ENCODE peak calls at places on chromosomes 11 and 22, in five cellular contexts. B is neural crest cell, X is cardiac fibroblast, K is Calu3, J is suprapubic skin. R is an unnamed sample.

GRCh38 chr11:28146123-28146751 is 38.0 kb downstream of the METTL15 start:
- DNase-seq in B (no peak), J (no peak), X (peak), K (peak), R (no peak)

GRCh38 chr11:75445315-75445953 is 12.4 kb upstream of the KLHL35 start:
- DNase-seq in B (peak), X (peak), K (peak), J (peak), R (peak)

GRCh38 chr11:11148104-11148509 is 204.9 kb downstream of the CSNK2A3 start:
- DNase-seq in J (peak), X (peak), B (no peak), K (peak), R (no peak)

GRCh38 chr11:80846442-80846841 is 1405.6 kb upstream of the TENM4 start:
- DNase-seq in K (no peak), X (no peak), B (no peak), J (no peak), R (no peak)

GRCh38 chr11:100576044-100577021 is 110.8 kb upstream of the ARHGAP42 start:
- DNase-seq in J (no peak), K (peak), B (peak), X (peak), R (peak)

GRCh38 chr11:101576536-101576935 is 7.3 kb downstream of the TRPC6 start:
- DNase-seq in K (no peak), X (no peak), J (no peak), B (no peak), R (no peak)

GRCh38 chr11:70763606-70764005 is 365.3 kb downstream of the CTTN start:
- DNase-seq in J (no peak), K (no peak), X (no peak), B (no peak), R (no peak)

GRCh38 chr22:42959472-42960145 is 55.3 kb downstream of the PACSIN2 start:
- DNase-seq in J (peak), K (peak), X (peak), B (no peak), R (no peak)

GRCh38 chr11:108025387-108026080 is 16.8 kb downstream of the CUL5 start:
- DNase-seq in K (no peak), X (no peak), J (no peak), B (no peak), R (peak)

GRCh38 chr22:29879738-29880137 is 3.2 kb upstream of the MTMR3 start:
- DNase-seq in J (no peak), X (no peak), B (no peak), K (no peak), R (no peak)

DNA sequence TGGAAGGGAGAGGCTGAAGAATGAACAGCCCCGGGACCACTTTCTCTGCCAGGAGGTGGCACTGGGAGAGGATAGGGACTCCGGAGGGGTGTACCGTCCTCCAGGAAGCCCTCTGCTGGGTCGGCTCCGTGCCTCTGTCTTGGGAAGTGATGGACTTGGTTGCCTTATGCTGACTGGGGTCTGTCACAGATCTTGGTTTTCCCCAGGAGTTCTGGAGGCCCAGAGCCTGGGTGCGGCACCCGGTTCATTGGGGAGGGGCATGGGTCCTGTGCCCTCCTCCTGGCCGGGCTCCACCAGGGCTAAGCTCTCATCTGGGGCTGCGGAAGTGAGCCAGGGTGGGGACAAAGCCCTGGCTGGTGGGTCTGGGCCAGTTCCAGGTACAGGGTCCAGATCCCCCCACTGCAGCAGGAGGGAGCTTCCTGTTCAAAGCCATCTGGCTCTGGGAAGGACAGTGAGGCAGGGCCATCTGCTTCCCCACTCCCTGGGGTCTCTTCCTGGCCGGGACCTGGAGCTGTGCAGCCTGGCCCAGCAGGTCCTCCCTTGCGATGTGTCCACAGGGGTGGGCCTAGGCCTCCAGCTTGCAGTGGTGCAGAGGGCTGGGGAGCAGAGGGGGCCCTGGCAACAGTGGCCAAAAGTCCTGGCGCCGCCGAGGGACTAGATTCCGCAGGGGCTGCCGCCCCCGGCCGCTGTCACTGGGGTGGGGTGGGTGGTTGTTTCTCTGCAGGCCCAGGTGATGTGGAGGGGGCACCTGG is 1.1 kb upstream of the AP2A2 start:
- DNase-seq in X (no peak), K (no peak), J (no peak), B (no peak), R (no peak)
- TF ChIP-seq CTCF in X (no peak), K (no peak), J (no peak), B (no peak), R (no peak)

GRCh38 chr11:64341851-64342791 is 2.1 kb downstream of the CCDC88B start:
- DNase-seq in K (peak), X (peak), J (peak), B (peak), R (peak)
- TF ChIP-seq CTCF in K (peak), X (no peak), J (peak), B (peak), R (no peak)

GRCh38 chr22:38118182-38118581 is 7.7 kb upstream of the BAIAP2L2 start:
- DNase-seq in K (no peak), J (no peak), X (no peak), B (no peak), R (no peak)
- TF ChIP-seq CTCF in K (no peak), J (no peak), X (no peak), B (no peak), R (no peak)

GRCh38 chr22:25900880-25901279 is 158.9 kb downstream of the MYO18B start:
- DNase-seq in B (no peak), J (no peak), X (peak), K (no peak), R (no peak)

GRCh38 chr22:25902402-25902801 is 160.4 kb downstream of the MYO18B start:
- DNase-seq in B (no peak), X (no peak), J (no peak), K (no peak), R (no peak)

GRCh38 chr22:25900390-25900789 is 158.4 kb downstream of the MYO18B start:
- DNase-seq in B (no peak), J (no peak), X (no peak), K (no peak), R (no peak)

GRCh38 chr22:25899566-25899965 is 157.6 kb downstream of the MYO18B start:
- DNase-seq in X (no peak), B (no peak), J (no peak), K (no peak), R (no peak)

DNA sequence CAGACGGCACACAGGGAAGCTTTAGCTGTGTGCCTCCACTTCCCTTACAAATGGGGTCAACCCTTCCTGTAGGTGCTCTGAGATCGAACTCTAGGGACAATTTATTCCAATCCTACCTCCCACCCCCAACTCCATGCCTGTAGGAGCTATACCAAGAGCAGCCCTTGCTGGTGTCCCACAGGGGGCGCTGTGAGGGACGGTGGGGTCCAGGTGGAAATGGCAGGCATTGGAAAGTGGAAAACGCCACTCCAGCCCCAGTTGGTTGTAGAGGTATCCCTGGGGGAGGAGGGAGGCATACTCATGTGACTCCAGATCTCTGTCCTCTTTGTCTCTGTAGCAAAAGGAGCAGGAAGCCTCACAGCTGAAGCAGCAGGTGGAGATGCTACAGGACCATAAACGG is 161.3 kb downstream of the MYO18B start:
- DNase-seq in X (no peak), K (peak), J (no peak), B (peak), R (no peak)
- TF ChIP-seq CTCF in X (no peak), K (peak), J (no peak), B (peak), R (peak)

GRCh38 chr11:47583844-47584243 is 2.6 kb upstream of the FAM180B start:
- DNase-seq in J (no peak), X (no peak), B (no peak), K (no peak), R (no peak)
- TF ChIP-seq CTCF in J (no peak), X (no peak), B (no peak), K (no peak), R (no peak)

GRCh38 chr11:94595061-94595460 is 27.9 kb downstream of the PIWIL4 start:
- DNase-seq in X (no peak), B (no peak), J (no peak), K (no peak), R (no peak)

GRCh38 chr11:94593030-94593429 is 25.9 kb downstream of the PIWIL4 start:
- DNase-seq in B (no peak), K (no peak), X (no peak), J (no peak), R (no peak)

GRCh38 chr11:94599510-94599909 is 32.3 kb downstream of the PIWIL4 start:
- DNase-seq in X (no peak), B (no peak), K (no peak), J (no peak), R (no peak)

GRCh38 chr11:94602430-94603372 is 35.5 kb downstream of the PIWIL4 start:
- DNase-seq in B (no peak), X (peak), K (peak), J (peak), R (peak)

GRCh38 chr11:94597896-94598295 is 30.7 kb downstream of the PIWIL4 start:
- DNase-seq in J (no peak), X (peak), B (no peak), K (no peak), R (no peak)
- TF ChIP-seq CTCF in J (no peak), X (no peak), B (peak), K (no peak), R (no peak)

GRCh38 chr22:21013742-21014201 is 1.2 kb upstream of the P2RX6 start:
- DNase-seq in X (no peak), J (no peak), B (no peak), K (no peak), R (no peak)
- TF ChIP-seq CTCF in X (no peak), J (no peak), B (no peak), K (no peak), R (no peak)

GRCh38 chr11:69745201-69745600 is 29.9 kb downstream of the FGF4 start:
- DNase-seq in X (no peak), B (no peak), K (no peak), J (no peak), R (no peak)
- TF ChIP-seq CTCF in X (no peak), B (no peak), K (no peak), J (no peak), R (no peak)

GRCh38 chr22:39284983-39285382 is 34.4 kb downstream of the RPL3 start:
- DNase-seq in J (no peak), X (no peak), K (no peak), B (no peak), R (no peak)

GRCh38 chr22:39284142-39284980 is 35.1 kb downstream of the RPL3 start:
- DNase-seq in X (no peak), J (no peak), B (no peak), K (peak), R (no peak)

GRCh38 chr22:39288135-39288898 is 31.1 kb downstream of the RPL3 start:
- DNase-seq in X (no peak), K (no peak), B (no peak), J (no peak), R (no peak)

GRCh38 chr22:39289445-39290247 is 29.8 kb downstream of the RPL3 start:
- DNase-seq in J (no peak), B (no peak), K (peak), X (no peak), R (no peak)

DNA sequence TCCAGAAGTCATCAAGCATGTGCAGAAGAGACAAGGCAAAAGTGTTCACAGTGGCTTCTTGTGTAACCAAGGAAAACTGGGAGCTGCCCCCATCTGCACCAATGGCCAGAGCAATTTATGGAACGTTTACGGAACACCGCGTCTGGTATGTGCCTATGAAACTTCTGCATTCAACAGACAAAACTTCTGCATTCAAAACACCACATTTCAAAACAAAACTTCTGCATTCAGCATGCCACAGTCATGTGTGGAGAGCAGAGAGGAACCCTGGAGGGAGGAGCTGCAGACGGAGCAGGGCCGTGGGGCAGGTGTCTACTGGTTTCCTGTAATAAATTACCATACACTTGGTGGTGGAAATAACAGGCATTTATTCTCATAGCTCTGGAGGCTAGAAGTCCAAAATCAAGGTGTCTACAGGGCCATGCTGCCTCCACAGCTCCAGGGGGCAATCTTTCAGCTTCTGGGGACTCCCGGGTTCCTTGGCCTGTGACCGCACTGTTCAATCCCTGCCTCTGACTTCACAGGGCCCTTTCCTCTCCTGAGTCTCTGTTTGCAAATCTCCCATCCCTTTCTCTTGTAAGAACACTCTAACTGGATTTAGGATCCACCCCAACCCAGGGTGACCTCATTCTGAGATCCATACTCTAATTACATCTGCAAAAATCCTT is 32.2 kb downstream of the RPL3 start:
- DNase-seq in X (no peak), B (no peak), J (no peak), K (no peak), R (peak)
- TF ChIP-seq CTCF in X (no peak), B (no peak), J (no peak), K (no peak), R (no peak)

GRCh38 chr11:36471577-36471976 is 38.5 kb downstream of the TRAF6 start:
- DNase-seq in X (no peak), J (no peak), K (no peak), B (no peak), R (no peak)

GRCh38 chr11:36469881-36470802 is 39.9 kb downstream of the TRAF6 start:
- DNase-seq in J (no peak), B (no peak), K (no peak), X (peak), R (no peak)

GRCh38 chr11:36465449-36466163 is 44.5 kb downstream of the TRAF6 start:
- DNase-seq in X (no peak), K (no peak), B (no peak), J (no peak), R (no peak)

GRCh38 chr11:36467913-36468312 is 42.2 kb downstream of the TRAF6 start:
- DNase-seq in K (no peak), B (no peak), J (no peak), X (no peak), R (no peak)

GRCh38 chr11:36469063-36469462 is 41.0 kb downstream of the TRAF6 start:
- DNase-seq in X (no peak), J (no peak), K (no peak), B (no peak), R (no peak)
- TF ChIP-seq CTCF in X (peak), J (no peak), K (no peak), B (peak), R (no peak)